ENCODE peak calls at places on chromosomes 11 and 22, in five cellular contexts. C is HCT116, M is K562, O is HepG2, P is SK-N-SH. D is an unnamed sample.

GRCh38 chr11:17906436-17906835 is 106.4 kb downstream of the SERGEF start:
- DNase-seq in C (no peak), M (peak), O (no peak), P (peak), D (peak)

GRCh38 chr22:45630436-45630835 is 41.2 kb upstream of the ATXN10 start:
- DNase-seq in C (no peak), M (no peak), O (no peak), P (no peak), D (no peak)

GRCh38 chr11:69475866-69476714 is 5.4 kb upstream of the LINC01488 start:
- DNase-seq in C (no peak), M (no peak), O (no peak), P (no peak), D (peak)

GRCh38 chr11:71302911-71303310 is 50.5 kb upstream of the SHANK2 start:
- DNase-seq in C (no peak), M (no peak), O (no peak), P (no peak), D (peak)

GRCh38 chr11:68574308-68574707 is 110.0 kb upstream of the GAL start:
- DNase-seq in C (no peak), M (no peak), O (no peak), P (no peak), D (no peak)

GRCh38 chr22:19038728-19039447 is 83.3 kb downstream of the DGCR2 start:
- DNase-seq in C (no peak), M (no peak), O (no peak), P (no peak), D (peak)

GRCh38 chr11:115217726-115218311 is 286.4 kb downstream of the CADM1 start:
- DNase-seq in C (no peak), M (no peak), O (no peak), P (no peak), D (no peak)

GRCh38 chr11:40716344-40717178 is 742.9 kb downstream of the LRRC4C start:
- DNase-seq in C (no peak), M (no peak), O (no peak), P (no peak), D (peak)

GRCh38 chr11:75583710-75584658 is 21.9 kb downstream of the SERPINH1 start:
- DNase-seq in C (no peak), M (peak), O (no peak), P (peak), D (peak)

GRCh38 chr11:2913029-2913431 is 16.2 kb downstream of the PHLDA2 start:
- DNase-seq in C (no peak), M (peak), O (no peak), P (peak), D (no peak)

GRCh38 chr22:17131686-17132085 is 10.5 kb upstream of the TMEM121B start:
- DNase-seq in C (no peak), M (no peak), O (no peak), P (no peak), D (peak)

GRCh38 chr22:50703726-50704509 is 31.3 kb downstream of the SHANK3 start:
- DNase-seq in C (no peak), M (no peak), O (no peak), P (no peak), D (no peak)

GRCh38 chr11:75946531-75947530 is 131.8 kb downstream of the UVRAG start:
- DNase-seq in C (peak), M (no peak), O (no peak), P (no peak), D (peak)

GRCh38 chr11:127247261-127247660 is 246.7 kb upstream of the KIRREL3 start:
- DNase-seq in C (no peak), M (no peak), O (no peak), P (no peak), D (peak)

GRCh38 chr11:95925011-95925410 is 1.1 kb upstream of the MTMR2 start:
- DNase-seq in C (peak), M (no peak), O (peak), P (no peak), D (peak)

GRCh38 chr11:70901951-70902521 is 350.3 kb downstream of the SHANK2 start:
- DNase-seq in C (no peak), M (no peak), O (no peak), P (no peak), D (no peak)

GRCh38 chr11:26992031-26992541 is 1.8 kb upstream of the FIBIN start:
- DNase-seq in C (no peak), M (no peak), O (no peak), P (no peak), D (no peak)

GRCh38 chr11:27571151-27571840 is 64.7 kb upstream of the LIN7C start:
- DNase-seq in C (no peak), M (no peak), O (no peak), P (peak), D (peak)

GRCh38 chr11:44007746-44008501 is 39.9 kb upstream of the ACCSL start:
- DNase-seq in C (no peak), M (no peak), O (no peak), P (no peak), D (no peak)

GRCh38 chr11:104594228-104594958 is 303.9 kb downstream of the CASP12 start:
- DNase-seq in C (no peak), M (no peak), O (no peak), P (no peak), D (no peak)

GRCh38 chr22:45961679-45962430 is 15.1 kb downstream of the WNT7B start:
- DNase-seq in C (no peak), M (no peak), O (no peak), P (no peak), D (no peak)

GRCh38 chr11:126284829-126285228 is 1.9 kb downstream of the TIRAP start:
- DNase-seq in C (no peak), M (no peak), O (peak), P (no peak), D (no peak)

GRCh38 chr22:30497466-30498150 is 7.9 kb downstream of the SEC14L4 start:
- DNase-seq in C (no peak), M (no peak), O (peak), P (no peak), D (no peak)

GRCh38 chr11:129143335-129143734 is 48.8 kb downstream of the ARHGAP32 start:
- DNase-seq in C (peak), M (no peak), O (peak), P (no peak), D (no peak)

GRCh38 chr11:3178349-3178748 is 13.2 kb upstream of the OSBPL5 start:
- DNase-seq in C (no peak), M (no peak), O (no peak), P (no peak), D (no peak)

GRCh38 chr11:62555464-62556092 is 9.0 kb upstream of the AHNAK start:
- DNase-seq in C (no peak), M (no peak), O (no peak), P (peak), D (peak)

GRCh38 chr22:38034278-38034882 is 22.8 kb upstream of the PICK1 start:
- DNase-seq in C (peak), M (peak), O (peak), P (peak), D (peak)

GRCh38 chr22:38031491-38031890 is 25.7 kb upstream of the PICK1 start:
- DNase-seq in C (no peak), M (no peak), O (no peak), P (no peak), D (no peak)

GRCh38 chr22:38033522-38034277 is 23.5 kb upstream of the PICK1 start:
- DNase-seq in C (no peak), M (peak), O (no peak), P (no peak), D (no peak)

GRCh38 chr22:38034884-38035529 is 22.2 kb upstream of the PICK1 start:
- DNase-seq in C (no peak), M (no peak), O (no peak), P (peak), D (no peak)

GRCh38 chr22:38032681-38033521 is 24.3 kb upstream of the PICK1 start:
- DNase-seq in C (no peak), M (peak), O (peak), P (no peak), D (no peak)
- TF ChIP-seq REST in C (no peak), M (no peak), O (no peak), P (no peak), D (no peak)

GRCh38 chr11:120835601-120836228 is 188.2 kb upstream of the TBCEL start:
- DNase-seq in C (no peak), M (no peak), O (peak), P (no peak), D (no peak)
- TF ChIP-seq POLR2AphosphoS5 in C (no peak), M (no peak), O (no peak), P (no peak), D (no peak)

GRCh38 chr22:35540600-35541253 is at the start of gene RASD2:
- DNase-seq in C (no peak), M (no peak), O (no peak), P (no peak), D (peak)
- TF ChIP-seq REST in C (no peak), M (no peak), O (no peak), P (no peak), D (no peak)

GRCh38 chr11:35180311-35181233 is 41.6 kb downstream of the CD44 start:
- DNase-seq in C (no peak), M (no peak), O (no peak), P (no peak), D (peak)

GRCh38 chr11:35178067-35178805 is 39.3 kb downstream of the CD44 start:
- DNase-seq in C (no peak), M (no peak), O (no peak), P (no peak), D (no peak)

GRCh38 chr11:35177370-35177769 is 38.4 kb downstream of the CD44 start:
- DNase-seq in C (no peak), M (no peak), O (no peak), P (no peak), D (no peak)

GRCh38 chr11:35179466-35180135 is 40.6 kb downstream of the CD44 start:
- DNase-seq in C (no peak), M (no peak), O (no peak), P (no peak), D (no peak)

DNA sequence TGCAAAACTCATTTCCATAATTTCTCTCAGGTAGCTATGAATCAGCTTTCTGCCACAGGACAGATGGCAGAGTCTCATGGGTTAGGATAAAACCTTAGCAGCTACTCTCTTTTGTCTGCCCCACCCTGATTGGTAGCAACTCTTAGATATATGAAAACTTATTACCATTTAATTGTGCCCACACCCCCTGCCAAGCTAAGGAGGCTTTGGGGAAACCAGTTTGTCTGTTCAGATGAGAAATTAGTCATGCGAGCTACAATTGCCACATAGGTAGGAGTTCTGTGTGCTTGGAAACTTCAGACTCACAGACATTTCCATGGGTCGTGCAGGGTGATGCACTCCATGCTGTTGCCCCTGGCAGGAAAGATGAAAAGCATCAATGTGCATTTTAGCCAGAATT is 39.9 kb downstream of the CD44 start:
- DNase-seq in C (no peak), M (no peak), O (no peak), P (no peak), D (no peak)
- TF ChIP-seq POLR2AphosphoS5 in C (no peak), M (no peak), O (no peak), P (no peak), D (no peak)

DNA sequence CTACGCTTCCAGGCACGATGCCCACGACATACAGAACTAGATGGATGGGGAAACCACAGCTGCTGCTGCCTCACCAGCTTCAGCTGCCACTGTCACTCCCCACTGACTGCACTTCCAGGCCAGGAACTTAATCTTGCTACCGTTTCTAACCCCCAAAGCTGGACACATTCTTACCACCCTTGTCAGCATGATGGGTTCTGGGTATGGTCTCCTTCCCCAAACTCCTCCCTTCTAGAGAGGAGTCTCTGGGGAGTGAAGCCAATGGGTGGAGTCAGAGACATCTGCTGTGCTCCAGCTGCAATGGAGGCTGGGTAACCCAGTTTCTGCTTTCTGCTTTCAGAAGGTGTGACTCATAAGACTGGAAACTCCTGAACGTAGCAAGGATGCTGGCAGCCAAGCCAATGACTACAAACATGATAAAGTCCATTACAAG is 87.0 kb upstream of the THY1 start:
- DNase-seq in C (no peak), M (no peak), O (no peak), P (no peak), D (no peak)
- TF ChIP-seq REST in C (no peak), M (no peak), O (no peak), P (no peak), D (no peak)

DNA sequence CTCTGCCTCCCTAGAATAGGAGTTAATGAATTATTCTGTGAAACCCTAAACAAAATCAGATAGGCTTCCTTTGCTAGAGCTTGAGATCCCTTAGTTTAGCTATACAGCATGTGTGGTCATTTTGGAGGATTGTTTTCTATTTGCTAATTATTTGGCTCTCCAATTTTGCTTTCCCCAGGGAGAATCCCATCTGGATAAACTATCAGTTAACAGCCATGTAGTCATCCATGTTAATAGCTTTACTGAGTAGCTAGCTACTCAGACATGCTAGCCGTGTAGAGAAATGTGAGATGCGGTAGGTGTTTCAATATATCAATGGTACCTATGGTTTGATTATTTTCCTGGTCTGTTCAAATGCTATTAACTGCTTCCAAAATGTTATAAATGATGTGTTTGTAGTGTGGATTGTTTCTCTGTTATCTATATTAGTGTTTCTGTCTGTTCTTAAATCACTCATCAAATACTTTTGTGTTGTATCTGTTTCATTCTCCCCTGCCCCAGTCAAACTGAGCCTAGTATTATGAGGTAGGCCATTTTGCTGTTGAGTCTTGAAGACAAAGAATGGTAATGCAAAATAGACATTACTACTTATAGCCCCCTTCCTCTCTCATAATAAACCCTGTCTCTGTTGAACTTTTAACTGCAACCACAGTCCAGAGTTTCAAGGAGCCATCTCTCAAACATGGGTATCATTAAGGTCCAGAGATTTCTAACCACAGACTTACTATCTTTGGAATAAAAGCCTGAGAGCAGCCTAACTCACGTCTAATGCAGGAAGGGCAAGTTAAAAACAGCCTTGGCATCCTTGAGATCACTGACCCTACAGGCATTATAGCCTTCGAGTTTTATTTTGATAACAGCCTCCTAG is 56.1 kb upstream of the GRAMD1B start:
- DNase-seq in C (no peak), M (no peak), O (no peak), P (no peak), D (no peak)
- TF ChIP-seq POLR2AphosphoS5 in C (no peak), M (no peak), O (no peak), P (no peak), D (no peak)

GRCh38 chr11:132030896-132031295 is 660.5 kb downstream of the NTM start:
- DNase-seq in C (no peak), M (no peak), O (no peak), P (no peak), D (no peak)

GRCh38 chr11:132024587-132025295 is 654.3 kb downstream of the NTM start:
- DNase-seq in C (no peak), M (no peak), O (no peak), P (no peak), D (no peak)

GRCh38 chr11:132032555-132032954 is 662.1 kb downstream of the NTM start:
- DNase-seq in C (no peak), M (no peak), O (no peak), P (no peak), D (no peak)

GRCh38 chr11:132026746-132027145 is 656.3 kb downstream of the NTM start:
- DNase-seq in C (no peak), M (no peak), O (no peak), P (no peak), D (no peak)

DNA sequence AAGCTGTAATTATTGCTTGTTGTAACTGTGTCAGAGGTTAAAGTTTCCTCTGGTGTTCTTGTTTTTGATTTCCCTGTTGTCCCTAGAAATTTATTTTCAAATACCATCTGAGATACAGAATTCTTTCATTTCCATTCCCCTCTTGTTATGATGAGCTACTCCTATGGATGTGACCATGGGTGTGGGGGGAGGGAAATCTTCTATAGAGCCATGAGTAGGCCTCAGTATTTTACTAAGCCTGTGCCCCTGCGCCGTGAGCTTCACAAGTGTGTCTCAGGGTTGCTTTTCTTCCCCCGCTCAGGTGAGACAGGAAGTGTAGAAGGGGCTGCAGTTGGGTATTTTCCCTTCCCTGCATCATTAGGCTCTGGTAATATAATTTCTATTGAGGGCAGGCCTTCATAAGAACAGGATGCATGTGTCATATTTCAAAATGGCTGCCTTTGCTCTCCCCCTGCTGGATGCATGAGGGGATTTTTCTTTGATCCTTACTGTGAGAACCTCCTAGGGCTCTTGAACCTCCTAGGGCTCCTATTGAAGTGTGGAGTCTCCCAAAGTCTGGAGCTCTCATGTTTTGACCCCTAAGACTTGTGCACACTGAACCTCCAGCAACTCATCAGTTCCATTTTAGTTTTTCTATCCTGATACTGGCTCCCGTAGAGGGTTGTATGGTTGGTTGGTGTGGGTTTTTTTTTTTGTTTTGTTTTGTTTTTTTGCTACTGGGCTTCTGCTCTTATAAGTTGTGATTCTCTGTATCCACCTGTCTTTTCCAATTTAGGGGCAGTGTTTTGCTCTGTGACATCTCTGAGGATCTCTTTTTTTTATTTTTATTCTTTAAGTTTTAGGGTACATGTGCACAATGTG is 658.2 kb downstream of the NTM start:
- DNase-seq in C (no peak), M (peak), O (peak), P (peak), D (peak)
- TF ChIP-seq REST in C (no peak), M (no peak), O (no peak), P (no peak), D (no peak)

GRCh38 chr11:72752088-72752914 is at the start of gene ARAP1:
- DNase-seq in C (peak), M (peak), O (peak), P (peak), D (peak)
- TF ChIP-seq POLR2AphosphoS5 in C (peak), M (no peak), O (peak), P (peak), D (peak)

DNA sequence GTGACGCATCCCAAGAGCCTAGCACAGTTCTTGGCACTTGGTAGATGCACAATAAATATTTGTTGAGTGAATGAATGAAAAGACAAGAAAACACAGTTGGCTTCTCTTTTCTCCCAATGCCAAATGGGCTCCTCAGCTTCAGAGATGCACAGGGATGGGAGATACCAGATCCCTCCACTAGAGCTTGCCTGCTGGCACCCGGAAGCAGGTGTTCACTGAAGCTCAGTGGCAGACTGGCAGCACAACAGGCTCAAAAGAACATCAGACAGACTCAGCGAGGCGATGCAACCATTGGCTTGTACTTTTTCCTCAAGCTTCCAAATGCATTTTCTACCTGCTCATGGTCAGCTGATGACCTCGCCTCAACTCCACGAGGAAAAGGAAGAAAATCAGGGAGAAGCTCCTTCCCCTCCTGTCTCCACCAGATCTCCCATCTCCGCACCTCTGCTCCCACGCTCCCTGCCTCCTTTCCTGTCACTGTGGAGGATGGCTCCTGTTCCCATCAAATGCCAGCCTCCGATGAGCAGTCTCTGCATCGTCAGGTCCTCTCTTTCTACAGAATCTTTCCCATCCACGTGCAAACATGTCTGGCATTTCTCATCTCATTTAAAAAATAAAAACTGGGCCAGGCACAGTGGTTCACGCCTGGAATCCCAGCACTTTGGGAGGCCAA is 5.8 kb downstream of the RAPSN start:
- DNase-seq in C (no peak), M (no peak), O (no peak), P (peak), D (peak)
- TF ChIP-seq REST in C (no peak), M (no peak), O (no peak), P (no peak), D (no peak)

GRCh38 chr11:133936136-133936535 is 20.6 kb downstream of the IGSF9B start:
- DNase-seq in C (no peak), M (no peak), O (no peak), P (peak), D (no peak)

GRCh38 chr11:133936551-133936950 is 20.2 kb downstream of the IGSF9B start:
- DNase-seq in C (no peak), M (no peak), O (no peak), P (no peak), D (no peak)

GRCh38 chr11:133934096-133934495 is 22.7 kb downstream of the IGSF9B start:
- DNase-seq in C (no peak), M (no peak), O (no peak), P (no peak), D (no peak)

GRCh38 chr11:133935551-133935910 is 21.2 kb downstream of the IGSF9B start:
- DNase-seq in C (no peak), M (no peak), O (no peak), P (no peak), D (no peak)

GRCh38 chr11:133934599-133935550 is 21.9 kb downstream of the IGSF9B start:
- DNase-seq in C (peak), M (peak), O (peak), P (peak), D (no peak)
- TF ChIP-seq POLR2AphosphoS5 in C (no peak), M (no peak), O (no peak), P (no peak), D (no peak)